ENCODE peak calls at places on chromosomes 11 and 22, in five cellular contexts. A is retinal pigment epithelial cell, Q is pancreas, P is glutamatergic neuron, M is fibroblast of lung. R is an unnamed sample.

GRCh38 chr11:12075822-12076821 is 34.3 kb upstream of the MICAL2 start:
- DNase-seq in P (no peak), Q (no peak), M (peak), A (peak), R (no peak)

GRCh38 chr11:70900540-70900939 is 351.8 kb downstream of the SHANK2 start:
- DNase-seq in A (no peak), P (no peak), M (no peak), Q (no peak), R (no peak)

GRCh38 chr22:19998991-19999820 is 17.4 kb downstream of the ARVCF start:
- DNase-seq in Q (peak), M (no peak), P (no peak), A (no peak), R (no peak)

GRCh38 chr11:15843309-15843857 is 513.0 kb downstream of the SOX6 start:
- DNase-seq in M (peak), P (no peak), A (no peak), Q (no peak), R (no peak)

GRCh38 chr22:46707305-46707704 is 30.7 kb downstream of the CERK start:
- DNase-seq in P (no peak), A (no peak), M (no peak), Q (no peak), R (no peak)

GRCh38 chr11:61949169-61950034 is 749 bp upstream of the BEST1 start:
- DNase-seq in A (peak), Q (peak), M (peak), P (peak), R (peak)

GRCh38 chr22:39932918-39933649 is 27.1 kb upstream of the TMA7B start:
- DNase-seq in A (no peak), P (peak), M (no peak), Q (peak), R (peak)

GRCh38 chr11:117412653-117413275 is 85.1 kb downstream of the CEP164 start:
- DNase-seq in P (no peak), M (no peak), A (no peak), Q (no peak), R (no peak)

GRCh38 chr11:34907934-34908593 is 8.1 kb downstream of the APIP start:
- DNase-seq in M (no peak), A (no peak), Q (no peak), P (no peak), R (no peak)

GRCh38 chr22:28500005-28500404 is 179.6 kb downstream of the TTC28 start:
- DNase-seq in A (no peak), Q (no peak), M (no peak), P (no peak), R (no peak)

GRCh38 chr11:109422755-109423113 is 744 bp downstream of the C11orf87 start:
- DNase-seq in M (peak), A (no peak), P (peak), Q (peak), R (peak)

GRCh38 chr11:71080239-71081097 is 171.9 kb downstream of the SHANK2 start:
- DNase-seq in A (peak), M (peak), P (peak), Q (peak), R (peak)